ENCODE peak calls at places on chromosomes 3 and 15, in four cellular contexts. G, O, S and L are unnamed samples.

GRCh38 chr3:141114816-141115458 is 63.8 kb downstream of the SPSB4 start:
- DNase-seq in O (no peak), G (no peak), S (no peak), L (no peak)

GRCh38 chr3:135034291-135034768 is 239.3 kb downstream of the EPHB1 start:
- DNase-seq in S (no peak), O (no peak), G (no peak), L (no peak)

GRCh38 chr3:71466483-71466882 is 117.0 kb downstream of the FOXP1 start:
- DNase-seq in O (peak), S (no peak), G (no peak), L (no peak)

GRCh38 chr3:180683816-180684215 is 4.5 kb upstream of the CCDC39 start:
- DNase-seq in G (no peak), S (no peak), O (no peak), L (no peak)

GRCh38 chr15:38652998-38653397 is 88.4 kb upstream of the RASGRP1 start:
- DNase-seq in G (no peak), S (no peak), O (no peak), L (no peak)

GRCh38 chr3:126245811-126246727 is 65.7 kb upstream of the ALDH1L1 start:
- DNase-seq in S (peak), O (peak), G (no peak), L (no peak)

GRCh38 chr15:89361451-89362202 is 27.0 kb upstream of the POLG start:
- DNase-seq in O (peak), S (peak), G (peak), L (peak)

GRCh38 chr15:75356539-75356938 is 9.7 kb downstream of the NEIL1 start:
- DNase-seq in S (no peak), O (no peak), G (no peak), L (peak)